ENCODE peak calls at places on chromosomes 3 and 15, in four cellular contexts. G is mesothelial cell of epicardium, J is nucleus accumbens, U is DMS153. Y is an unnamed sample.

GRCh38 chr3:185825639-185826481 is 1.0 kb upstream of the IGF2BP2 start:
- DNase-seq in J (no peak), G (peak), U (no peak), Y (no peak)

GRCh38 chr15:31905054-31905453 is 125.3 kb upstream of the CHRNA7 start:
- DNase-seq in U (no peak), J (no peak), G (no peak), Y (no peak)

GRCh38 chr3:143283432-143284128 is 164.0 kb downstream of the CHST2 start:
- DNase-seq in J (no peak), G (no peak), U (no peak), Y (no peak)

GRCh38 chr15:72782993-72783562 is 480 bp downstream of the ADPGK start:
- DNase-seq in G (no peak), U (no peak), J (peak), Y (no peak)

GRCh38 chr3:63228087-63228486 is 50.0 kb upstream of the SYNPR start:
- DNase-seq in G (no peak), J (no peak), U (no peak), Y (no peak)

GRCh38 chr3:148730676-148731075 is 33.0 kb downstream of the AGTR1 start:
- DNase-seq in U (no peak), G (no peak), J (no peak), Y (no peak)

GRCh38 chr3:194023501-194024280 is 112.3 kb upstream of the HES1 start:
- DNase-seq in J (no peak), U (peak), G (no peak), Y (no peak)

GRCh38 chr15:83046558-83047127 is 20.4 kb downstream of the BTBD1 start:
- DNase-seq in U (no peak), J (no peak), G (no peak), Y (no peak)

GRCh38 chr3:128483657-128484403 is 9.2 kb downstream of the GATA2 start:
- DNase-seq in G (no peak), U (no peak), J (no peak), Y (no peak)

GRCh38 chr3:36486009-36486408 is 105.7 kb downstream of the STAC start:
- DNase-seq in G (no peak), J (no peak), U (no peak), Y (no peak)

GRCh38 chr3:143807987-143808386 is 40.3 kb downstream of the SLC9A9 start:
- DNase-seq in U (no peak), G (no peak), J (no peak), Y (no peak)

GRCh38 chr15:101455291-101455916 is 34.1 kb downstream of the PCSK6 start:
- DNase-seq in J (no peak), G (no peak), U (no peak), Y (no peak)

GRCh38 chr3:135516143-135516542 is 449.4 kb upstream of the PPP2R3A start:
- DNase-seq in J (no peak), G (no peak), U (no peak), Y (no peak)

GRCh38 chr15:85071061-85071460 is 89.4 kb downstream of the PDE8A start:
- DNase-seq in G (no peak), U (no peak), J (no peak), Y (no peak)

Y was measured in dorsolateral prefrontal cortex.